ENCODE peak calls at places on chromosomes 11 and 22, in four cellular contexts. I is neural progenitor cell, A is cardiac muscle cell, P is choroid plexus epithelial cell. L is an unnamed sample.

GRCh38 chr22:41822289-41823057 is 10.4 kb upstream of the SREBF2 start:
- DNase-seq in P (peak), I (peak), A (no peak), L (peak)

GRCh38 chr22:29000225-29000556 is 61.4 kb downstream of the C22orf31 start:
- DNase-seq in A (no peak), P (peak), I (no peak), L (no peak)

GRCh38 chr11:68150029-68150428 is 28.8 kb upstream of the CHKA start:
- DNase-seq in I (no peak), A (no peak), P (peak), L (no peak)

GRCh38 chr11:34570584-34570983 is 50.3 kb upstream of the EHF start:
- DNase-seq in I (no peak), A (no peak), P (peak), L (no peak)

GRCh38 chr22:49327411-49327810 is 500.3 kb downstream of the BRD1 start:
- DNase-seq in I (no peak), P (no peak), A (no peak), L (no peak)

GRCh38 chr22:25395915-25396314 is 168.6 kb upstream of the GRK3 start:
- DNase-seq in I (no peak), P (no peak), A (no peak), L (no peak)

GRCh38 chr11:134224710-134225662 is 515 bp downstream of the VPS26B start:
- DNase-seq in A (peak), I (peak), P (peak), L (no peak)

GRCh38 chr11:75083217-75083605 is 13.5 kb downstream of the OR2AT4 start:
- DNase-seq in I (no peak), P (no peak), A (no peak), L (no peak)

GRCh38 chr11:76698321-76699043 is 27.9 kb upstream of the LRRC32 start:
- DNase-seq in A (no peak), I (peak), P (no peak), L (no peak)

GRCh38 chr22:25818541-25818940 is 76.6 kb downstream of the MYO18B start:
- DNase-seq in I (no peak), P (no peak), A (no peak), L (no peak)

GRCh38 chr11:122441702-122442092 is 213.8 kb upstream of the UBASH3B start:
- DNase-seq in I (no peak), P (peak), A (no peak), L (no peak)

GRCh38 chr11:75240381-75241035 is at the start of gene TPBGL:
- DNase-seq in I (peak), P (peak), A (no peak), L (no peak)

GRCh38 chr11:63666874-63667273 is 4.3 kb downstream of the ATL3 start:
- DNase-seq in P (peak), I (no peak), A (no peak), L (no peak)

GRCh38 chr11:120805960-120806555 is 217.8 kb upstream of the TBCEL start:
- DNase-seq in P (no peak), I (no peak), A (no peak), L (no peak)

GRCh38 chr11:105274631-105275030 is 135.1 kb upstream of the CARD18 start:
- DNase-seq in A (no peak), I (no peak), P (peak), L (no peak)

GRCh38 chr11:63879598-63879997 is 37.4 kb downstream of the RCOR2 start:
- DNase-seq in A (no peak), I (no peak), P (no peak), L (no peak)

GRCh38 chr22:37259540-37260029 is 15.5 kb upstream of the RAC2 start:
- DNase-seq in A (peak), P (peak), I (peak), L (no peak)

GRCh38 chr11:47254381-47254780 is 3.4 kb upstream of the NR1H3 start:
- DNase-seq in A (no peak), I (no peak), P (peak), L (no peak)

GRCh38 chr22:31093090-31093850 is 12.2 kb downstream of the SMTN start:
- DNase-seq in I (no peak), P (no peak), A (peak), L (no peak)

GRCh38 chr11:45159781-45160365 is 13.4 kb downstream of the PRDM11 start:
- DNase-seq in P (no peak), A (no peak), I (no peak), L (no peak)

DNA sequence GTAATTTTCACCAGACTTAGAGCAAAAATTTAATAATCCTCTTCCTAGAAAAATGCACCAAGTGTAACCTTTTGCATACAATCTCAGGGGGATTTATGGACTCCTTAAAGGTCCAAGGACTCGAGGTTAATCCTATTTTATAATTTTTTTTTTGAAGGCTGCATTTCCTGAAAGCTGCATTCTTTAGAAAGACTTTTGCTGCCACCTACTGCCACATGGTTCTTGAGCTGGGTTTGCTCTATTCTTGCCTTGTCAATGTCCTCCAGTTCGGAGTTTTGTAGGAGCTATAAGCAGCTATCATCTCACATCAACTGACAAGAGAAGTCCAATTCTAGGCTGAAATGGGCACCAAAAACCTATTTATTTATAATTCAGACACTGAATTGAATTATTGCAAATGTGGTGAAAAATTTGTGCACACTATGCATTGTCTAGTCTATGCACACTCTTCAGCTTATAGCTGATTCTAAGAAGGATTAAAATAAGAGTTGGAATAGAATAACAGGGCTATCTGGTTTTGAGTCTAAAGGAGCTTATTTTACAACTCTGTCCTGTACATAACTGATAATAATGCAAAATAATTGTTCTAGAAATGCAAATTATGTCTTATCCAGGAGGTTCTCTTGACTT is 31.3 kb downstream of the TRAF6 start:
- DNase-seq in P (peak), A (peak), I (peak), L (no peak)
- TF ChIP-seq CTCF in P (peak), A (peak), I (peak), L (peak)

GRCh38 chr11:43736502-43737193 is 56.1 kb downstream of the HSD17B12 start:
- DNase-seq in P (peak), A (peak), I (no peak), L (no peak)

GRCh38 chr11:43738600-43739409 is 58.3 kb downstream of the HSD17B12 start:
- DNase-seq in P (peak), I (peak), A (peak), L (no peak)

GRCh38 chr11:43735931-43736330 is 55.4 kb downstream of the HSD17B12 start:
- DNase-seq in P (peak), A (no peak), I (no peak), L (no peak)

GRCh38 chr11:43735115-43735514 is 54.6 kb downstream of the HSD17B12 start:
- DNase-seq in P (no peak), I (no peak), A (no peak), L (no peak)

GRCh38 chr11:43737194-43737575 is 56.6 kb downstream of the HSD17B12 start:
- DNase-seq in I (no peak), A (no peak), P (no peak), L (no peak)
- H3K4me3 ChIP-seq in I (no peak), A (no peak), P (no peak), L (no peak)

GRCh38 chr11:11400635-11401232 is 47.7 kb upstream of the CSNK2A3 start:
- DNase-seq in A (no peak), P (no peak), I (peak), L (no peak)
- TF ChIP-seq CTCF in A (peak), P (peak), I (peak), L (peak)

GRCh38 chr11:126357055-126357962 is 1.8 kb downstream of the ST3GAL4 start:
- DNase-seq in P (no peak), I (no peak), A (no peak), L (no peak)
- H3K4me3 ChIP-seq in P (peak), I (no peak), A (no peak), L (peak)

L was measured in epithelial cell of proximal tubule.